ENCODE peak calls at places on chromosome 11, in six cellular contexts. Q is right atrium auricular region; W is CD4-positive, CD25-positive, alpha-beta regulatory T cell; G is mammary epithelial cell; B is adrenal gland; H is ovary. N is an unnamed sample.
A peak's percentile ranks its signal among the peaks of the same experiment; 100 is the strongest.

GRCh38 chr11:3836903-3837302 is 3.9 kb downstream of the RHOG start:
- DNase-seq in H (no peak), G (no peak), Q (no peak), W (peak; percentile 43), B (no peak), N (peak; percentile 43)

GRCh38 chr11:122853971-122854446 is 15.7 kb downstream of the CRTAM start:
- DNase-seq in Q (peak; percentile 61), H (peak; percentile 29), W (peak; percentile 15), B (peak; percentile 74), G (peak; percentile 72), N (peak; percentile 55)

GRCh38 chr11:6757373-6757967 is 14.3 kb downstream of the OR2AG2 start:
- DNase-seq in B (peak; percentile 62), G (peak; percentile 31), Q (no peak), W (peak; percentile 30), H (no peak), N (peak; percentile 62)

GRCh38 chr11:119405986-119406385 is 17.0 kb downstream of the THY1 start:
- DNase-seq in G (no peak), H (no peak), Q (no peak), B (no peak), W (no peak), N (no peak)

GRCh38 chr11:18011633-18012313 is 1.1 kb downstream of the SERGEF start:
- DNase-seq in H (no peak), G (no peak), Q (no peak), B (no peak), W (no peak), N (no peak)

GRCh38 chr11:70100283-70100610 is 22.1 kb downstream of the ANO1 start:
- DNase-seq in B (no peak), G (no peak), H (no peak), Q (no peak), W (no peak), N (no peak)

GRCh38 chr11:199782-200181 is 6.9 kb downstream of the SCGB1C1 start:
- DNase-seq in W (no peak), B (no peak), Q (no peak), H (no peak), G (no peak), N (no peak)

GRCh38 chr11:96388891-96389603 is 665 bp downstream of the CCDC82 start:
- DNase-seq in W (no peak), G (no peak), B (no peak), Q (no peak), H (no peak), N (no peak)

GRCh38 chr11:63870351-63871197 is 31.7 kb downstream of the MARK2 start:
- DNase-seq in Q (no peak), W (no peak), H (no peak), B (peak; percentile 39), G (no peak), N (no peak)

GRCh38 chr11:91219501-91219900 is 996.7 kb upstream of the CHORDC1 start:
- DNase-seq in G (peak; percentile 19), W (no peak), B (no peak), H (no peak), Q (no peak), N (no peak)

GRCh38 chr11:86947541-86947940 is 7.7 kb downstream of the FZD4 start:
- DNase-seq in G (peak; percentile 11), H (no peak), W (no peak), B (no peak), Q (no peak), N (no peak)

GRCh38 chr11:103988595-103988969 is 47.9 kb upstream of the DDI1 start:
- DNase-seq in G (peak; percentile 67), B (no peak), Q (no peak), W (no peak), H (no peak), N (no peak)

GRCh38 chr11:115623021-115623451 is 118.8 kb upstream of the CADM1 start:
- DNase-seq in G (peak; percentile 68), W (no peak), H (peak; percentile 59), B (peak; percentile 82), Q (peak; percentile 91), N (no peak)

GRCh38 chr11:19869946-19870589 is 157.4 kb downstream of the NAV2 start:
- DNase-seq in B (no peak), Q (no peak), W (no peak), H (no peak), G (no peak), N (no peak)

GRCh38 chr11:62572431-62572830 is 1.3 kb downstream of the EEF1G start:
- DNase-seq in B (no peak), H (no peak), G (no peak), W (no peak), Q (no peak), N (no peak)

GRCh38 chr11:72752088-72752914 is at the start of gene ARAP1:
- DNase-seq in Q (peak; percentile 72), W (peak; percentile 82), G (peak; percentile 57), H (peak; percentile 69), B (peak; percentile 77), N (peak; percentile 85)

GRCh38 chr11:116885951-116886629 is 48.7 kb upstream of the APOA1 start:
- DNase-seq in G (no peak), B (no peak), W (no peak), H (no peak), Q (no peak), N (no peak)

GRCh38 chr11:104332110-104332509 is 168.2 kb upstream of the PDGFD start:
- DNase-seq in Q (no peak), H (no peak), G (no peak), W (no peak), B (peak; percentile 46), N (no peak)

GRCh38 chr11:61357233-61357893 is 4.3 kb downstream of the CYB561A3 start:
- DNase-seq in H (no peak), Q (no peak), W (no peak), B (no peak), G (no peak), N (no peak)

GRCh38 chr11:86374586-86374985 is at the start of gene CCDC81:
- DNase-seq in Q (no peak), H (no peak), W (no peak), B (no peak), G (no peak), N (no peak)

GRCh38 chr11:45927332-45927683 is 4.9 kb downstream of the LARGE2 start:
- DNase-seq in H (no peak), Q (no peak), B (no peak), W (no peak), G (no peak), N (no peak)

GRCh38 chr11:114297806-114298700 is 1.9 kb downstream of the NNMT start:
- DNase-seq in B (no peak), Q (no peak), W (no peak), H (no peak), G (no peak), N (no peak)

DNA sequence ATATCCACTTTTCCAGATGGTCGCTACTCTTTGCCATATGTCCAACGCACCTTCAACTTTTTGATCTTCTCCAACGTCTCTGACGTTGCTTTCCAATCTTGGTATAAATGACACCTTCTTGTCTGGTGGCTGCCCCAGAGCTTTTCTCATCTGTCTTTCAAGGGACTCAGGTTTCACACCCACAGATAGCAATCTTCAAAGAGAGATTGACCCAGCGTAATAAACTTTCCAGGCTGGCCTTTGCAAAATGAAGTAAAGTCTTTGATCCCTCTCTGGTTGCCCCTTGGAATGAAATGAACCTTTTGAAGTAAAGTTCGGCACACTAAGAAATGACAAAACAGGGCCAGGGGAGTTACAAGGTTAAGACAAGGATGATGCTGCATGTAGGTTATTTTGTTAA is 138.4 kb upstream of the BDNF start:
- DNase-seq in H (no peak), B (no peak), Q (no peak), G (no peak), W (no peak), N (no peak)
- H3K27ac ChIP-seq in H (no peak overlapping the region), B (no peak overlapping the region), Q (no peak overlapping the region), G (no peak overlapping the region), W (no peak overlapping the region), N (no peak overlapping the region)

DNA sequence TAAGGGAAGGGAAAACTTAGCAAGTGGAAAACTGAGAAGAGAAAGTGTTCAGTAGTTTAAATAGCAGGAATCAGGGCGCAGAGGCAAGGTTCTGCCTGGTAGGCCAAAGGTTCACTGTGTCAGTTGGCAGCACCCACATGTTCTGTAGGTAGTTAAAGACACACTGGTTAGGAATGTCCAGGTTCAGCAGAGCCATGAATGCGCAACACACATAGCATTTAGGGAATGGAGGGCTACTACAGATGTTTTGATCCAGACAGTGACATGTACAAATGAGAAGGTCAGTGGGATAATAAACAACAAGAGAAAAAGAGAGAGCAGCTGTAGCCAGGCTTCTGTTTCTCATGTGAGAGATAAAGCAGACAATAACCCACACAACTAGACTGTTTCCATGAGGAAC is 56.2 kb upstream of the ARHGAP42 start:
- DNase-seq in Q (no peak), G (no peak), B (no peak), H (no peak), W (no peak), N (no peak)
- H3K9me3 ChIP-seq in Q (no peaks in the 10 kb centered on the region), G (no peaks in the 10 kb centered on the region), B (no peaks in the 10 kb centered on the region), H (no peaks in the 10 kb centered on the region), W (peaks cover 4% of the 10 kb centered on the region), N (no peaks in the 10 kb centered on the region)

DNA sequence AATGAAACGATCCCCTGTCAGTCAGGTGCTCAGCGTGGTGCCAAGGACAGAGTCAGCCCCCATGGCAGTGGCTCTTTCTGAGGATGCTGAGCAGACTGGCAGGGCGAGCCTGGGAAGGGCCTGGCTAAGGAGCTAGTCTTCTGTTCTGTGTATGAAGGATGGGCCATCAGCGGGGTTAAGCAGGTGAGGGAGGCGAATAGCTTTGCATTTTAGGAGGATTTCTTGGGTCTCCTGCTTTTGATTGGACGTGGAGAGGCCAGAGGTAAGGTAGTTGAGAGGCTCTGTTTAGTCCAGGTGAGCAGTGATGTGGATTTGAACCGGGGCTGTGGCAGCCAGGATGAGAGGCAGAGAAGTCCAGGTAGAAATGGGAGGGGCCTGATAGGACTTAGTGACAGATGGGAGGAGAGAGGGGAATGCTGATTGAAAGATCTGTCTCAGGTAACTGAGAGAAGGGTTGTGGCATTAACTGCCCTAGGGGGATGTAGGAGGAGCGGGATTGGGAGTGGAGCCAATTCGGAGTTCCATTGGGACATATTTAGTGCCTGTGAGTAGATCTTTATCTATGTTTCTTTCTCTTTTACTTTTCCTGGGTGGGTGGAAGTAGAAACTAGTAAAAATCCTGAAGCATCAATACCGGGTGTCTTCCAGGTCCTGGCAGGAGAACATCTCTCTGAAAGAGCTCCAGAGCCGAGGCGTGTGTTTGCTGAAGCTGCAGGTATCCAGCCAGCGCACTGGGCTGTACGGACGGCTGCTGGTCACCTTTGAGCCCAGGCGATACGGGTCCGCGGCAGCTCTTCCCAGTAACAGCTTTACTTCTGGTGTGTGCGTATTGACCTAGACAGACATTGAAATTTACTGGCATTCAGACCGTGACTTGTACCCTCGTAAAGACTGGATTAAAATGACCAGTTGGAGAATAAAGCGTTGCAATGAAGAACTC is 2.0 kb downstream of the IGHMBP2 start:
- DNase-seq in H (no peak), W (no peak), Q (no peak), G (peak; percentile 38), B (no peak), N (no peak)
- H3K27ac ChIP-seq in H (no peak overlapping the region), W (no peak overlapping the region), Q (no peak overlapping the region), G (peak overlapping the region; percentile 18), B (no peak overlapping the region), N (no peak overlapping the region)

DNA sequence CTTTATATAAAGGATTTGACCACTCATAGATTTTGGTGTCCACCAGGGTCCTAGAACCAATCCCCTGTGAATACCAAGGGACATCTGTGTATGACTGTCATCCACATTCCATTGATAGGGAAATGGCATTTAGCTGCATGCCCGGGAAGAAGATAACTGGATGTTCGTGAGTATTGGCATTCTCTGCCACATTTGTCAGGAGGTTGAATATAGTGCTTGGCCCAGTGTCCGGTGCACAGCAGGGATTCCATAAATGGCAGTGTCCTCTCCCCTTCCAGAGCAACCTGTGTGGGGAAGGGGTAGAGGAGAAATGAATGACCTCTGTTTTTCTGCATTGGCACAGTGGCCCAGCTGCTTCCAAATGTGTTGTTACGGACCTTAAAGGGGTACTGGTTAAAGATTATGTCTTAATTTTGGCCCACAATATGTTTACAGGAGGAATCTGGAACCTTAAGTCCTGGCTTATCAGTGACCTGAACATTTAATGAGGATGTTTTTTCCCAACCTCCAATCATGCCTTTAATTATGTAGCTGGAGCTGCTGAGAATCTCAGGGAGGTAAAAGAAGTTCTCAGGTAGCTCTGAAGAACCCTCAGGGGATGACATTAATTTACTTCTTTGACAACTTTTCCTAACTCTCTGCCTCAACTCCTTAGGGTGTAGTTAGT is 33.6 kb upstream of the OR4B1 start:
- DNase-seq in B (no peak), W (no peak), H (no peak), G (no peak), Q (no peak), N (no peak)
- H3K9me3 ChIP-seq in B (no peaks in the 10 kb centered on the region), W (no peaks in the 10 kb centered on the region), H (no peaks in the 10 kb centered on the region), G (peaks cover 10% of the 10 kb centered on the region), Q (no peaks in the 10 kb centered on the region), N (no peaks in the 10 kb centered on the region)

N was measured in CD4-positive, alpha-beta memory T cell.